ENCODE peak calls at places on chromosomes 3 and 15, in seven cellular contexts. F is Peyer's patch, Y is aorta, I is endodermal cell, G is mesenchymal stem cell, Z is right lobe of liver, T is ovary. L is an unnamed sample. For H3K4me1, the result is how much of the 10 kb centered on the place peaks cover.

GRCh38 chr3:107978116-107979057 is 112.4 kb downstream of the CD47 start:
- DNase-seq in I (no peak), Z (no peak), F (no peak), Y (no peak), G (no peak), T (no peak), L (no peak)

GRCh38 chr3:48723725-48724124 is 6.7 kb upstream of the IP6K2 start:
- DNase-seq in G (no peak), F (no peak), T (no peak), Z (no peak), Y (no peak), I (no peak), L (no peak)

GRCh38 chr3:99940350-99940749 is 122.7 kb downstream of the CMSS1 start:
- DNase-seq in I (no peak), Z (no peak), Y (no peak), F (no peak), G (no peak), T (no peak), L (no peak)

GRCh38 chr3:39501982-39502837 is 34.7 kb downstream of the MOBP start:
- DNase-seq in Y (no peak), I (no peak), Z (no peak), T (peak), F (no peak), G (no peak), L (no peak)

GRCh38 chr15:74240002-74240568 is 4.0 kb downstream of the CCDC33 start:
- DNase-seq in T (peak), Z (peak), G (no peak), F (peak), Y (peak), I (peak), L (peak)

GRCh38 chr3:141686477-141687280 is 51.4 kb upstream of the RNF7 start:
- DNase-seq in G (peak), T (peak), Z (peak), F (peak), Y (peak), I (no peak), L (peak)

GRCh38 chr3:156787926-156788663 is 38.1 kb upstream of the LEKR1 start:
- DNase-seq in G (peak), I (no peak), F (no peak), Z (no peak), Y (no peak), T (no peak), L (peak)

GRCh38 chr3:81581966-81582599 is 179.4 kb downstream of the GBE1 start:
- DNase-seq in Y (no peak), I (peak), G (peak), Z (no peak), T (peak), F (peak), L (peak)

GRCh38 chr3:66822059-66823009 is 175.8 kb upstream of the KBTBD8 start:
- DNase-seq in F (peak), Y (no peak), T (peak), I (peak), G (peak), Z (no peak), L (peak)

GRCh38 chr15:98113357-98113756 is 152.9 kb downstream of the ARRDC4 start:
- DNase-seq in Z (no peak), Y (no peak), I (no peak), F (no peak), T (no peak), G (no peak), L (no peak)

GRCh38 chr3:73766599-73767378 is 142.0 kb upstream of the PDZRN3 start:
- DNase-seq in T (peak), I (no peak), G (peak), Z (no peak), Y (peak), F (no peak), L (no peak)

GRCh38 chr15:81880314-81880713 is 165.5 kb downstream of the MEX3B start:
- DNase-seq in F (no peak), T (no peak), Z (no peak), Y (no peak), G (no peak), I (no peak), L (no peak)

GRCh38 chr3:36511761-36512496 is 131.6 kb downstream of the STAC start:
- DNase-seq in I (no peak), Y (no peak), T (no peak), F (no peak), G (no peak), Z (no peak), L (no peak)

GRCh38 chr15:57784081-57784488 is 77.6 kb downstream of the POLR2M start:
- DNase-seq in Z (no peak), T (no peak), I (no peak), F (no peak), Y (peak), G (peak), L (peak)

GRCh38 chr15:95875141-95875643 is 455.3 kb upstream of the NR2F2 start:
- DNase-seq in Z (no peak), G (no peak), Y (peak), F (no peak), T (peak), I (no peak), L (peak)

GRCh38 chr3:122514123-122515019 is at the start of gene KPNA1:
- DNase-seq in Z (peak), I (peak), F (peak), G (peak), Y (peak), T (peak), L (peak)

GRCh38 chr3:122513386-122514122 is 1.2 kb downstream of the KPNA1 start:
- DNase-seq in T (no peak), Y (no peak), F (no peak), G (no peak), I (no peak), Z (no peak), L (peak)

GRCh38 chr3:122515020-122515468 is 305 bp upstream of the KPNA1 start:
- DNase-seq in I (no peak), T (peak), Z (no peak), F (no peak), Y (no peak), G (no peak), L (no peak)

GRCh38 chr3:122512284-122512683 is 2.5 kb downstream of the KPNA1 start:
- DNase-seq in Y (no peak), I (peak), T (no peak), F (no peak), Z (no peak), G (no peak), L (no peak)

DNA sequence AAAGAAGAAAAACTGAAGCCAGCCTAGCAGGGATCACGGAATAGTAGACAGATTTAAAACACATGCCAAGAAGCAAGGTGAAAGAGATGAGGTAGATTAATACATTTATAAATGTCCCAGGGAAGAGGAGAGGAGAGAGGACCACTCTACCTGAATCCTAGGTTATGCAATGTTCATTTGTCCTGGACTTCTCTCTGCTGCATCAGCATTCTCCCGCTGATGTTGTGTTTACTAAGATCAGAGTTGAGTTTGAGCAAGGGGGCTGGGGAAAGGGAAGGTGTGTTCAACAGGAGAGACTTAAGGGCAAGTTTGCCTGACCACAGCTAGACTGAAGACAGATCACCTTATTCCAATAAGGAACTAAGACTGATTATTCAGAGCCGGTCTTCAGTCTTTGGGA is 1.1 kb upstream of the KPNA1 start:
- DNase-seq in Z (no peak), G (no peak), Y (no peak), T (no peak), I (no peak), F (no peak), L (no peak)
- H3K4me1 ChIP-seq in Z (under half), G (under half), Y (under half), T (under half), I (under half), F (under half), L (under half)

GRCh38 chr3:52046186-52046913 is 10.0 kb downstream of the DUSP7 start:
- DNase-seq in Y (peak), Z (no peak), F (no peak), T (no peak), G (peak), I (no peak), L (peak)
- H3K4me1 ChIP-seq in Y (under half), Z (under half), F (under half), T (under half), G (half or more), I (under half), L (under half)

GRCh38 chr3:50604110-50604621 is 7.4 kb downstream of the CISH start:
- DNase-seq in I (no peak), G (no peak), T (no peak), Y (no peak), F (no peak), Z (no peak), L (no peak)
- H3K4me1 ChIP-seq in I (under half), G (half or more), T (half or more), Y (under half), F (under half), Z (half or more), L (under half)

DNA sequence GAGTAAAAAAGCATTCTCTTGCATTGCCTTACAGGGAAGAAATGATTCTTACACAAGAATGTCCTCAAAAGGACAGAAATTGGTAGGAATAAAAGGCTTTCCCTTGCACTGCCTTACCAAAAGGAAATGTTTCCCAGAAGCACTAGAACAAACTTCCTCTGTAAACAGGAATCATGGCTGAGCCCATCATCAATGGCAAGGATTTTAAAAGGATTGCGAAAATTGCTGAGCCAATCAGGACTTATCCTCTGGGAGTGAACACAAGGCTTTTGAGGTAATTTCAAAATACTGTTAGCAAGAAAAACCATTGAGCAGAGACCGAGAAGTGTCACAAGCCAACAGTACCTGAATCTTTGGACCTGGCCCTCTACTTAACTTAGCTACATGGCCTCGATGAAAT is 897.3 kb downstream of the ROBO1 start:
- DNase-seq in Y (no peak), T (no peak), I (no peak), F (no peak), Z (no peak), G (no peak), L (no peak)
- H3K4me1 ChIP-seq in Y (under half), T (under half), I (under half), F (under half), Z (under half), G (under half), L (under half)

DNA sequence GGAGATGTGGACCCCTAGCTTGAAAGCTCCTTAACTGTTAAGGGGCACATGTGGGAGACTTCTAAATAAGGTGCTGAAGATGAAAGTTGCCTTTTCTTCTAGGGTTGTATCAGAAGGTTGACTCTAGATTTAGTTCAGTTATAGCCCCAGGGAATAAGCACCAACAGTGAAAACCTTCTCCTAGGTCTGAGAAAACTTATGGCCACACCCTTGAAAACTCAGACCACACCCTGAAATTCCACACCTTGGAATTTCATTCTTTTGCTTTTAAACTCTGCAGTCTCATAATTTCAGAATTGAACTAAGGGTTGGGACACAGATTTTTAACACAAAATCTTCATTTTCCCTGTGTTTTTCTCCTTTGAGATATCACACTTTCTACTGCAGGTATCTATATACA is 355.8 kb upstream of the IL12A start:
- DNase-seq in Y (no peak), Z (no peak), F (no peak), T (no peak), G (no peak), I (no peak), L (no peak)
- H3K4me1 ChIP-seq in Y (under half), Z (under half), F (under half), T (under half), G (under half), I (under half), L (under half)

GRCh38 chr15:85604194-85604593 is 190.5 kb downstream of the KLHL25 start:
- DNase-seq in Z (no peak), T (no peak), I (no peak), F (no peak), Y (no peak), G (no peak), L (no peak)
- H3K4me1 ChIP-seq in Z (under half), T (under half), I (under half), F (under half), Y (under half), G (under half), L (under half)

DNA sequence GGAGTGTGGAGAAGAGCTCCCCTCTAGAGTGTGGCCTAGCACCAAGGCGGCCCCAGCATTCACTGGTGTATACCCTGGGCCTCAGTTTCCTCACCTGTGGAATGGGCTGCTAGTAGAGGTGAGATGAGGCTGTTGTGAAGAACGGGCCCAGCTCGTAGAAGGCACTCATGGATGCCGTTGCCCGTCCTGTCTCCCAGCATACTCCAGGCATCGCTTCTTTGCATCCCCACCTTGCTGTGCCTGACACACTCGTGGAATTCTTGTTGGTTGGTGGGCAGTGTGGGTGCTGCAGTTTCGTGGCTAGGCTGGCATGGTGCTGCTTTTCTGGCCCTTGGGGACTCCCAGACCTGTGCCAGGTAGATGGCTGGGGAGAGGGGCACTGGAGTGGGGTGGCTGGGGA is 76.7 kb downstream of the SMAD6 start:
- DNase-seq in F (no peak), Y (no peak), G (no peak), I (no peak), Z (no peak), T (no peak), L (no peak)
- H3K4me1 ChIP-seq in F (under half), Y (under half), G (half or more), I (under half), Z (under half), T (under half), L (under half)

DNA sequence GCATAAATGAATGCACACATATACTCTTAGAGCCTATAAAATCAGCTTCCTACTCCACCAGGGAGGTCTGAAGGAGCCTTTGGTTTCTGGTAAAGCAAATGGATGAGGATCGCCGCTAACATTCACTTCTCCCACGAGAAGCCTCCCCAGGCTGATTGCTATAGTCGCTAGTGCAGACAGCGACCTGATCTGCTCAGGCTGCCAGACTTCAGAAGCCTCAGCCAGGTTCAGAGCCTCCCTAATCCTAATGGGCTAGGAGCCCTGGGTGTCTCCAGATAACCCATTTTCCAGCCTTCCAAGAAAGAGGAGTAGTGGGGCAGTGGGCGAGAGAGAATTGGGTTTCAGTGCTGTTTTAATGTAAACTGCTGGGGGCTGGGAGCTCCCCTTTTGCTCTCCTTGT is 35.4 kb downstream of the TPM1 start:
- DNase-seq in Y (no peak), Z (no peak), T (no peak), F (no peak), I (peak), G (no peak), L (no peak)
- H3K4me1 ChIP-seq in Y (under half), Z (under half), T (under half), F (under half), I (under half), G (under half), L (under half)

GRCh38 chr3:185056908-185057307 is 96.0 kb downstream of the C3orf70 start:
- DNase-seq in Z (no peak), G (no peak), Y (no peak), F (no peak), T (no peak), I (no peak), L (no peak)
- H3K4me1 ChIP-seq in Z (under half), G (under half), Y (under half), F (under half), T (under half), I (under half), L (under half)

DNA sequence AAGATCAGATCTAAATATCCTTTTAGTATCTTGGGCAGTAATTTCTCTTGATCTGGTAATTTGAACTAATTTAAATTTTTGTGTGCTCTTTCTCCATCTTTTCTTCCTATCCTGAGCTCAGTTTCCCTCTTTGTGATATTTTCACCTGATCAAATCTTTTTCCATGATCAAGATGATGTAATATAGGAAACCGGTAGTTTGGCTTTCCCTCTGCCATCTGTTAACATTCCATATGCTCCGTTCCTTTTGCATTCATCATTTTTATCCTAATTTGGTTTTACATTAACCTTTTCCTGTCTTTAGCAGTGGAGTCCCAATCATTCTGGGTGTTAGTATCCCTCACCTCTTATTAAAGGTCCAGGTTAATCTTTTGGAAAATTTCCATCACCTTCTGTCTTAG is 5.9 kb upstream of the ABHD6 start:
- DNase-seq in T (no peak), I (no peak), Z (no peak), Y (no peak), G (no peak), F (no peak), L (no peak)
- H3K4me1 ChIP-seq in T (under half), I (under half), Z (under half), Y (under half), G (under half), F (under half), L (under half)

L was measured in foreskin keratinocyte.